ENCODE peak calls at places on chromosomes 13 and 19, in seven cellular contexts. M is OCI-LY7, W is H9, E is fibroblast of lung, C is GM23338, R is GM23248, S is hepatocyte. X is an unnamed sample.

GRCh38 chr13:85806553-85807175 is 7.4 kb upstream of the SLITRK6 start:
- DNase-seq in C (peak; percentile 82), M (peak; percentile 65), S (peak; percentile 77), W (no peak), E (peak; percentile 85), R (peak; percentile 47), X (peak; percentile 17)

GRCh38 chr19:39919976-39920375 is 14.5 kb downstream of the FCGBP start:
- DNase-seq in E (no peak), R (no peak), M (no peak), W (no peak), S (no peak), C (no peak), X (no peak)

GRCh38 chr19:7006305-7006704 is 14.9 kb downstream of the MBD3L2B start:
- DNase-seq in M (peak; percentile 6), R (peak; percentile 3), W (no peak), S (no peak), E (no peak), C (no peak), X (no peak)

GRCh38 chr13:23160241-23161175 is 20.3 kb upstream of the SGCG start:
- DNase-seq in C (peak; percentile 63), E (peak; percentile 71), R (peak; percentile 67), S (peak; percentile 47), M (no peak), W (peak; percentile 38), X (no peak)

GRCh38 chr19:4057913-4058695 is 8.6 kb downstream of the ZBTB7A start:
- DNase-seq in M (no peak), R (peak; percentile 97), W (peak; percentile 38), C (peak; percentile 1), S (peak; percentile 93), E (peak; percentile 93), X (no peak)

GRCh38 chr13:72194531-72194930 is 327.5 kb upstream of the DACH1 start:
- DNase-seq in W (no peak), M (no peak), E (no peak), S (peak; percentile 18), R (no peak), C (no peak), X (no peak)

GRCh38 chr13:32384702-32385101 is 43.2 kb downstream of the N4BP2L1 start:
- DNase-seq in S (no peak), R (no peak), M (peak; percentile 4), W (no peak), E (no peak), C (no peak), X (no peak)

GRCh38 chr13:40615619-40616018 is 50.8 kb downstream of the FOXO1 start:
- DNase-seq in E (no peak), M (no peak), R (no peak), S (no peak), C (no peak), W (no peak), X (no peak)

GRCh38 chr19:33376423-33376822 is 2.9 kb downstream of the CEBPG start:
- DNase-seq in S (peak; percentile 70), W (no peak), R (peak; percentile 94), E (peak; percentile 81), C (no peak), M (no peak), X (no peak)

GRCh38 chr13:39306639-39307589 is 268.7 kb downstream of the NHLRC3 start:
- DNase-seq in M (no peak), C (no peak), E (no peak), R (no peak), S (no peak), W (no peak), X (no peak)

GRCh38 chr19:44615529-44616247 is 2.3 kb downstream of the IGSF23 start:
- DNase-seq in M (no peak), C (no peak), W (no peak), E (no peak), R (no peak), S (peak; percentile 66), X (no peak)

GRCh38 chr13:50460366-50460765 is 383.1 kb downstream of the DLEU7 start:
- DNase-seq in S (no peak), W (no peak), M (no peak), C (no peak), R (no peak), E (no peak), X (no peak)

GRCh38 chr13:67466569-67466968 is 236.4 kb upstream of the PCDH9 start:
- DNase-seq in W (no peak), S (no peak), E (no peak), C (peak; percentile 7), R (no peak), M (no peak), X (no peak)

GRCh38 chr19:29429581-29429980 is 96.2 kb upstream of the VSTM2B start:
- DNase-seq in C (no peak), S (no peak), W (no peak), M (no peak), R (no peak), E (no peak), X (no peak)

GRCh38 chr13:48069573-48069972 is 25.3 kb downstream of the MED4 start:
- DNase-seq in R (no peak), M (no peak), W (no peak), E (no peak), S (no peak), C (no peak), X (no peak)

GRCh38 chr13:104382941-104383340 is 1316.7 kb upstream of the SLC10A2 start:
- DNase-seq in C (no peak), E (peak; percentile 83), M (no peak), W (no peak), S (no peak), R (no peak), X (no peak)

GRCh38 chr13:66778461-66778860 is 451.7 kb downstream of the PCDH9 start:
- DNase-seq in W (no peak), E (peak; percentile 10), R (no peak), C (no peak), M (no peak), S (no peak), X (peak; percentile 2)

GRCh38 chr19:38792250-38793111 is 3.5 kb downstream of the LGALS7B start:
- DNase-seq in S (no peak), C (peak; percentile 93), E (peak; percentile 14), M (no peak), R (peak; percentile 44), W (peak; percentile 77), X (no peak)

GRCh38 chr19:11204943-11205349 is 7.6 kb upstream of the KANK2 start:
- DNase-seq in W (no peak), M (no peak), E (no peak), C (no peak), S (no peak), R (no peak), X (peak; percentile 60)

GRCh38 chr13:77478645-77478997 is 56.9 kb upstream of the SCEL start:
- DNase-seq in R (no peak), E (no peak), S (no peak), M (no peak), C (no peak), W (no peak), X (no peak)

GRCh38 chr13:56861472-56861871 is 279.2 kb upstream of the PRR20A start:
- DNase-seq in M (no peak), C (no peak), E (no peak), R (no peak), S (no peak), W (no peak), X (no peak)

GRCh38 chr19:16095071-16095571 is 16.6 kb upstream of the RAB8A start:
- DNase-seq in S (no peak), C (no peak), M (no peak), E (no peak), R (no peak), W (no peak), X (no peak)

GRCh38 chr19:12721656-12722565 is 1.8 kb downstream of the TNPO2 start:
- DNase-seq in R (peak; percentile 83), W (peak; percentile 89), M (peak; percentile 64), S (peak; percentile 91), E (peak; percentile 80), C (peak; percentile 93), X (peak; percentile 89)

GRCh38 chr13:106548064-106548696 is 12.7 kb upstream of the EFNB2 start:
- DNase-seq in W (no peak), E (peak; percentile 69), S (no peak), M (no peak), R (no peak), C (no peak), X (no peak)
- H3K79me2 ChIP-seq in W (peaks cover 11% of the 10 kb centered on the region), E (peaks cover 80% of the 10 kb centered on the region), S (peaks cover 90% of the 10 kb centered on the region), M (peaks cover 75% of the 10 kb centered on the region), R (peaks cover 94% of the 10 kb centered on the region), C (peaks cover 94% of the 10 kb centered on the region), X (peaks cover 97% of the 10 kb centered on the region)

DNA sequence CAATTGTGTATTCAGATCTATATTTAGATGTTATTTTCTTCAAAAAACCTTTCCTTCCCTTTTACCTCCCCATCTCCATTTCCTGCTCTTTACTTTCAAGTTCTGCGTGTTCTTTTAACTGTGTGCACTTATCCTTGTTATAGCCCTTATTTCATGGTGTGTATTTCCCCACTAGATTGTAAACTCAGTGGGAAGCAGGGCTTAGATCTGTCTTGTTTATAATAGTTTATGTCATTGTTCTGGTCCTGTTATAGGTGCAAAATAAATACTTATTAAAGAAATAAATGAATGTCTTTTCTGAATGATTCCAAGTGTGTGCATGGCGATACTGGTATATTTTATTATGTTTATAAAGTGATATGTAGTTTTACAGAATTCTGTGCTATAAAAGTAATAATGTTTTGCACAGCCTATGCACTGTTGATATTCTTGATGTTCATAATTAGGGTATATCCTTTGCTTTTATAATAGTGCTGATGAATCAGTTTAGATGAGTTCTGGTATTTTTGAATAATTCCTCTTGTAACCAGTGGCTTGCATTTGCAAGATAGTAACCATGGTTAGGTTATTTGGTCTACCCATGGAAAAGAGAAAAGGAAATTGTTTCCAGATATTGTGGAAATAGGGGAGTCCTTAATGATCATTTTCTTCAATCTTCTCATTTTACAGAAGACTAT is 12.1 kb downstream of the NDFIP2 start:
- DNase-seq in S (no peak), R (no peak), C (no peak), W (no peak), E (no peak), M (no peak), X (no peak)
- H3K79me2 ChIP-seq in S (peaks cover 100% of the 10 kb centered on the region), R (peaks cover 93% of the 10 kb centered on the region), C (peaks cover 99% of the 10 kb centered on the region), W (peaks cover 8% of the 10 kb centered on the region), E (peaks cover 48% of the 10 kb centered on the region), M (no peaks in the 10 kb centered on the region), X (peaks cover 95% of the 10 kb centered on the region)

GRCh38 chr19:17114414-17114831 is 38.8 kb downstream of the MYO9B start:
- DNase-seq in S (no peak), E (no peak), R (no peak), M (no peak), W (peak; percentile 66), C (peak; percentile 86), X (no peak)
- H3K79me2 ChIP-seq in S (peaks cover 15% of the 10 kb centered on the region), E (peaks cover 75% of the 10 kb centered on the region), R (peaks cover 100% of the 10 kb centered on the region), M (peaks cover 20% of the 10 kb centered on the region), W (no peaks in the 10 kb centered on the region), C (peaks cover 10% of the 10 kb centered on the region), X (peaks cover 96% of the 10 kb centered on the region)

GRCh38 chr13:113209880-113210421 is 538 bp downstream of the CUL4A start:
- DNase-seq in C (peak; percentile 72), S (peak; percentile 82), M (peak; percentile 65), W (peak; percentile 72), E (peak; percentile 60), R (peak; percentile 83), X (peak; percentile 75)
- H3K79me2 ChIP-seq in C (peaks cover 85% of the 10 kb centered on the region), S (peaks cover 85% of the 10 kb centered on the region), M (peaks cover 84% of the 10 kb centered on the region), W (peaks cover 64% of the 10 kb centered on the region), E (peaks cover 87% of the 10 kb centered on the region), R (peaks cover 83% of the 10 kb centered on the region), X (peaks cover 87% of the 10 kb centered on the region)

X was measured in SK-N-SH.